ENCODE peak calls at places on chromosomes 11 and 22, in ten cellular contexts. One of them, this sample, is unnamed.

GRCh38 chr11:130131957-130132850 is 27.4 kb upstream of the ST14 start:
- DNase-seq in cardiac fibroblast: peak
- DNase-seq in pancreas: peak
- DNase-seq in left kidney: peak
- DNase-seq in NCI-H510A treated with DMSO at 0.1 percent for 48 hours: peak
- DNase-seq in aorta: no peak
- DNase-seq in H9: peak
- DNase-seq in nephron progenitor cell: peak
- DNase-seq in stomach: peak
- DNase-seq in stimulated activated CD4-positive, alpha-beta T cell treated with anti-CD3 and anti-CD28 coated beads, Interleukin-15, amount 100 ng/mL, for 24 hours: peak
- DNase-seq in this sample: peak

GRCh38 chr11:125494601-125494986 is 1.5 kb downstream of the FEZ1 start:
- DNase-seq in cardiac fibroblast: no peak
- DNase-seq in pancreas: no peak
- DNase-seq in left kidney: peak
- DNase-seq in NCI-H510A treated with DMSO at 0.1 percent for 48 hours: no peak
- DNase-seq in aorta: no peak
- DNase-seq in H9: no peak
- DNase-seq in nephron progenitor cell: no peak
- DNase-seq in stomach: no peak
- DNase-seq in stimulated activated CD4-positive, alpha-beta T cell treated with anti-CD3 and anti-CD28 coated beads, Interleukin-15, amount 100 ng/mL, for 24 hours: peak
- DNase-seq in this sample: no peak

GRCh38 chr11:114150671-114151070 is 91.2 kb downstream of the ZBTB16 start:
- DNase-seq in cardiac fibroblast: no peak
- DNase-seq in pancreas: no peak
- DNase-seq in left kidney: no peak
- DNase-seq in NCI-H510A treated with DMSO at 0.1 percent for 48 hours: no peak
- DNase-seq in aorta: no peak
- DNase-seq in H9: no peak
- DNase-seq in nephron progenitor cell: no peak
- DNase-seq in stomach: peak
- DNase-seq in stimulated activated CD4-positive, alpha-beta T cell treated with anti-CD3 and anti-CD28 coated beads, Interleukin-15, amount 100 ng/mL, for 24 hours: no peak
- DNase-seq in this sample: no peak

GRCh38 chr11:45259607-45260006 is 26.5 kb downstream of the SYT13 start:
- DNase-seq in cardiac fibroblast: no peak
- DNase-seq in pancreas: peak
- DNase-seq in left kidney: peak
- DNase-seq in NCI-H510A treated with DMSO at 0.1 percent for 48 hours: no peak
- DNase-seq in aorta: no peak
- DNase-seq in H9: no peak
- DNase-seq in nephron progenitor cell: no peak
- DNase-seq in stomach: peak
- DNase-seq in stimulated activated CD4-positive, alpha-beta T cell treated with anti-CD3 and anti-CD28 coated beads, Interleukin-15, amount 100 ng/mL, for 24 hours: no peak
- DNase-seq in this sample: no peak

GRCh38 chr11:94597896-94598295 is 30.7 kb downstream of the PIWIL4 start:
- DNase-seq in cardiac fibroblast: peak
- DNase-seq in pancreas: no peak
- DNase-seq in left kidney: peak
- DNase-seq in NCI-H510A treated with DMSO at 0.1 percent for 48 hours: no peak
- DNase-seq in aorta: no peak
- DNase-seq in H9: no peak
- DNase-seq in nephron progenitor cell: no peak
- DNase-seq in stomach: peak
- DNase-seq in stimulated activated CD4-positive, alpha-beta T cell treated with anti-CD3 and anti-CD28 coated beads, Interleukin-15, amount 100 ng/mL, for 24 hours: no peak
- DNase-seq in this sample: no peak

GRCh38 chr11:132158091-132158490 is 787.7 kb downstream of the NTM start:
- DNase-seq in cardiac fibroblast: peak
- DNase-seq in pancreas: no peak
- DNase-seq in left kidney: peak
- DNase-seq in NCI-H510A treated with DMSO at 0.1 percent for 48 hours: peak
- DNase-seq in aorta: no peak
- DNase-seq in H9: peak
- DNase-seq in nephron progenitor cell: no peak
- DNase-seq in stomach: peak
- DNase-seq in stimulated activated CD4-positive, alpha-beta T cell treated with anti-CD3 and anti-CD28 coated beads, Interleukin-15, amount 100 ng/mL, for 24 hours: no peak
- DNase-seq in this sample: peak

GRCh38 chr11:126358763-126359160 is 3.3 kb downstream of the ST3GAL4 start:
- DNase-seq in cardiac fibroblast: no peak
- DNase-seq in pancreas: no peak
- DNase-seq in left kidney: no peak
- DNase-seq in NCI-H510A treated with DMSO at 0.1 percent for 48 hours: no peak
- DNase-seq in aorta: peak
- DNase-seq in H9: no peak
- DNase-seq in nephron progenitor cell: no peak
- DNase-seq in stomach: no peak
- DNase-seq in stimulated activated CD4-positive, alpha-beta T cell treated with anti-CD3 and anti-CD28 coated beads, Interleukin-15, amount 100 ng/mL, for 24 hours: no peak
- DNase-seq in this sample: no peak

GRCh38 chr11:67248653-67249052 is 17.6 kb upstream of the GRK2 start:
- DNase-seq in cardiac fibroblast: peak
- DNase-seq in pancreas: no peak
- DNase-seq in left kidney: peak
- DNase-seq in NCI-H510A treated with DMSO at 0.1 percent for 48 hours: no peak
- DNase-seq in aorta: no peak
- DNase-seq in H9: no peak
- DNase-seq in nephron progenitor cell: no peak
- DNase-seq in stomach: no peak
- DNase-seq in stimulated activated CD4-positive, alpha-beta T cell treated with anti-CD3 and anti-CD28 coated beads, Interleukin-15, amount 100 ng/mL, for 24 hours: no peak
- DNase-seq in this sample: no peak

GRCh38 chr22:30208631-30209603 is 37.6 kb downstream of the LIF start:
- DNase-seq in cardiac fibroblast: peak
- DNase-seq in pancreas: peak
- DNase-seq in left kidney: peak
- DNase-seq in NCI-H510A treated with DMSO at 0.1 percent for 48 hours: no peak
- DNase-seq in aorta: peak
- DNase-seq in H9: no peak
- DNase-seq in nephron progenitor cell: no peak
- DNase-seq in stomach: peak
- DNase-seq in stimulated activated CD4-positive, alpha-beta T cell treated with anti-CD3 and anti-CD28 coated beads, Interleukin-15, amount 100 ng/mL, for 24 hours: no peak
- DNase-seq in this sample: no peak

GRCh38 chr11:102464037-102464436 is 11.5 kb upstream of the TMEM123 start:
- DNase-seq in cardiac fibroblast: no peak
- DNase-seq in pancreas: no peak
- DNase-seq in left kidney: no peak
- DNase-seq in NCI-H510A treated with DMSO at 0.1 percent for 48 hours: no peak
- DNase-seq in aorta: no peak
- DNase-seq in H9: no peak
- DNase-seq in nephron progenitor cell: no peak
- DNase-seq in stomach: no peak
- DNase-seq in stimulated activated CD4-positive, alpha-beta T cell treated with anti-CD3 and anti-CD28 coated beads, Interleukin-15, amount 100 ng/mL, for 24 hours: no peak
- DNase-seq in this sample: no peak

GRCh38 chr11:796565-797299 is 1.3 kb downstream of the SLC25A22 start:
- DNase-seq in cardiac fibroblast: no peak
- DNase-seq in pancreas: no peak
- DNase-seq in left kidney: no peak
- DNase-seq in NCI-H510A treated with DMSO at 0.1 percent for 48 hours: no peak
- DNase-seq in aorta: no peak
- DNase-seq in H9: no peak
- DNase-seq in nephron progenitor cell: no peak
- DNase-seq in stomach: no peak
- DNase-seq in stimulated activated CD4-positive, alpha-beta T cell treated with anti-CD3 and anti-CD28 coated beads, Interleukin-15, amount 100 ng/mL, for 24 hours: no peak
- DNase-seq in this sample: no peak

GRCh38 chr22:47161631-47162030 is 399.2 kb downstream of the TBC1D22A start:
- DNase-seq in cardiac fibroblast: no peak
- DNase-seq in pancreas: peak
- DNase-seq in left kidney: no peak
- DNase-seq in NCI-H510A treated with DMSO at 0.1 percent for 48 hours: no peak
- DNase-seq in aorta: peak
- DNase-seq in H9: no peak
- DNase-seq in nephron progenitor cell: no peak
- DNase-seq in stomach: no peak
- DNase-seq in stimulated activated CD4-positive, alpha-beta T cell treated with anti-CD3 and anti-CD28 coated beads, Interleukin-15, amount 100 ng/mL, for 24 hours: no peak
- DNase-seq in this sample: no peak

GRCh38 chr11:114321621-114322257 is 25.5 kb downstream of the NNMT start:
- DNase-seq in cardiac fibroblast: peak
- DNase-seq in pancreas: no peak
- DNase-seq in left kidney: peak
- DNase-seq in NCI-H510A treated with DMSO at 0.1 percent for 48 hours: no peak
- DNase-seq in aorta: peak
- DNase-seq in H9: no peak
- DNase-seq in nephron progenitor cell: no peak
- DNase-seq in stomach: no peak
- DNase-seq in stimulated activated CD4-positive, alpha-beta T cell treated with anti-CD3 and anti-CD28 coated beads, Interleukin-15, amount 100 ng/mL, for 24 hours: no peak
- DNase-seq in this sample: no peak

GRCh38 chr11:32949739-32950138 is 57.1 kb downstream of the QSER1 start:
- DNase-seq in cardiac fibroblast: no peak
- DNase-seq in pancreas: no peak
- DNase-seq in left kidney: no peak
- DNase-seq in NCI-H510A treated with DMSO at 0.1 percent for 48 hours: no peak
- DNase-seq in aorta: no peak
- DNase-seq in H9: no peak
- DNase-seq in nephron progenitor cell: no peak
- DNase-seq in stomach: no peak
- DNase-seq in stimulated activated CD4-positive, alpha-beta T cell treated with anti-CD3 and anti-CD28 coated beads, Interleukin-15, amount 100 ng/mL, for 24 hours: no peak
- DNase-seq in this sample: no peak

GRCh38 chr22:37514526-37515051 is 4.6 kb downstream of the CARD10 start:
- DNase-seq in cardiac fibroblast: no peak
- DNase-seq in pancreas: no peak
- DNase-seq in left kidney: no peak
- DNase-seq in NCI-H510A treated with DMSO at 0.1 percent for 48 hours: no peak
- DNase-seq in aorta: no peak
- DNase-seq in H9: no peak
- DNase-seq in nephron progenitor cell: no peak
- DNase-seq in stomach: no peak
- DNase-seq in stimulated activated CD4-positive, alpha-beta T cell treated with anti-CD3 and anti-CD28 coated beads, Interleukin-15, amount 100 ng/mL, for 24 hours: no peak
- DNase-seq in this sample: no peak

GRCh38 chr11:47724041-47724729 is 9.0 kb upstream of the AGBL2 start:
- DNase-seq in cardiac fibroblast: peak
- DNase-seq in pancreas: peak
- DNase-seq in left kidney: peak
- DNase-seq in NCI-H510A treated with DMSO at 0.1 percent for 48 hours: no peak
- DNase-seq in aorta: no peak
- DNase-seq in H9: no peak
- DNase-seq in nephron progenitor cell: no peak
- DNase-seq in stomach: no peak
- DNase-seq in stimulated activated CD4-positive, alpha-beta T cell treated with anti-CD3 and anti-CD28 coated beads, Interleukin-15, amount 100 ng/mL, for 24 hours: no peak
- DNase-seq in this sample: no peak

GRCh38 chr11:58318532-58318931 is 40.3 kb downstream of the OR5B17 start:
- DNase-seq in cardiac fibroblast: peak
- DNase-seq in pancreas: no peak
- DNase-seq in left kidney: no peak
- DNase-seq in NCI-H510A treated with DMSO at 0.1 percent for 48 hours: no peak
- DNase-seq in aorta: no peak
- DNase-seq in H9: no peak
- DNase-seq in nephron progenitor cell: no peak
- DNase-seq in stomach: no peak
- DNase-seq in stimulated activated CD4-positive, alpha-beta T cell treated with anti-CD3 and anti-CD28 coated beads, Interleukin-15, amount 100 ng/mL, for 24 hours: no peak
- DNase-seq in this sample: no peak

GRCh38 chr22:22764085-22764484 is 119.7 kb downstream of the GGTLC2 start:
- DNase-seq in cardiac fibroblast: no peak
- DNase-seq in pancreas: no peak
- DNase-seq in left kidney: no peak
- DNase-seq in NCI-H510A treated with DMSO at 0.1 percent for 48 hours: no peak
- DNase-seq in aorta: no peak
- DNase-seq in H9: no peak
- DNase-seq in nephron progenitor cell: no peak
- DNase-seq in stomach: no peak
- DNase-seq in stimulated activated CD4-positive, alpha-beta T cell treated with anti-CD3 and anti-CD28 coated beads, Interleukin-15, amount 100 ng/mL, for 24 hours: no peak
- DNase-seq in this sample: no peak

GRCh38 chr11:104700609-104701008 is 197.7 kb downstream of the CASP12 start:
- DNase-seq in cardiac fibroblast: peak
- DNase-seq in pancreas: no peak
- DNase-seq in left kidney: no peak
- DNase-seq in NCI-H510A treated with DMSO at 0.1 percent for 48 hours: no peak
- DNase-seq in aorta: no peak
- DNase-seq in H9: no peak
- DNase-seq in nephron progenitor cell: no peak
- DNase-seq in stomach: no peak
- DNase-seq in stimulated activated CD4-positive, alpha-beta T cell treated with anti-CD3 and anti-CD28 coated beads, Interleukin-15, amount 100 ng/mL, for 24 hours: no peak
- DNase-seq in this sample: no peak

This sample was measured in endothelial cell.